ENCODE peak calls at places on chromosomes 4 and X, in nine cellular contexts. K is neural crest cell; T is epithelial cell of esophagus; M is fibroblast of pulmonary artery; X is MM.1S; S is CD8-positive, alpha-beta T cell; R is mucosa of descending colon; Q is body of pancreas; O is H9. Z is an unnamed sample.

GRCh38 chr4:121156822-121157769 is 7.0 kb downstream of the TNIP3 start:
- DNase-seq in M (peak), O (peak), Q (peak), K (peak), R (peak), X (no peak), T (peak), S (no peak), Z (peak)

GRCh38 chr4:109754093-109754857 is 24.4 kb upstream of the PLA2G12A start:
- DNase-seq in Q (no peak), R (no peak), X (no peak), S (no peak), O (no peak), M (no peak), T (no peak), K (no peak), Z (no peak)

GRCh38 chrX:31819455-31819854 is 747.6 kb upstream of the FTHL17 start:
- DNase-seq in K (no peak), T (no peak), X (no peak), O (no peak), Q (no peak), R (no peak), S (no peak), M (no peak), Z (no peak)

GRCh38 chr4:139977838-139978604 is 176.0 kb downstream of the MAML3 start:
- DNase-seq in X (no peak), T (no peak), R (no peak), O (no peak), K (no peak), M (no peak), S (no peak), Q (no peak), Z (no peak)

GRCh38 chrX:17033225-17033624 is 86.8 kb downstream of the REPS2 start:
- DNase-seq in R (no peak), M (no peak), T (no peak), X (no peak), K (no peak), S (no peak), O (no peak), Q (no peak), Z (no peak)

GRCh38 chr4:764405-765169 is 59.0 kb downstream of the PCGF3 start:
- DNase-seq in R (no peak), Q (no peak), K (no peak), M (no peak), S (no peak), O (no peak), T (no peak), X (no peak), Z (no peak)

GRCh38 chr4:108828620-108829019 is 65.8 kb upstream of the ETNPPL start:
- DNase-seq in K (no peak), Q (no peak), X (no peak), M (no peak), R (peak), O (no peak), S (no peak), T (no peak), Z (no peak)

GRCh38 chr4:107619065-107619464 is 101.0 kb downstream of the PAPSS1 start:
- DNase-seq in O (no peak), T (no peak), M (peak), Q (no peak), S (no peak), X (no peak), R (no peak), K (no peak), Z (peak)

GRCh38 chr4:157804986-157805385 is 367.8 kb downstream of the GASK1B start:
- DNase-seq in T (peak), Q (no peak), O (no peak), R (no peak), K (no peak), X (no peak), M (peak), S (no peak), Z (peak)

GRCh38 chr4:159206427-159206871 is 103.6 kb downstream of the RAPGEF2 start:
- DNase-seq in X (peak), T (peak), S (no peak), O (no peak), Q (no peak), M (peak), R (no peak), K (no peak), Z (no peak)

GRCh38 chrX:44778254-44778653 is 65.6 kb upstream of the DUSP21 start:
- DNase-seq in K (no peak), S (no peak), R (no peak), O (no peak), X (no peak), T (no peak), Q (no peak), M (no peak), Z (no peak)

GRCh38 chr4:105272002-105272401 is 125.3 kb downstream of the TET2 start:
- DNase-seq in M (no peak), K (no peak), T (no peak), R (no peak), X (no peak), O (no peak), S (no peak), Q (no peak), Z (no peak)

GRCh38 chr4:25937801-25938200 is 23.8 kb downstream of the SMIM20 start:
- DNase-seq in M (peak), K (no peak), X (peak), R (no peak), T (no peak), S (no peak), Q (no peak), O (no peak), Z (no peak)

GRCh38 chr4:81164623-81165416 is 50.2 kb downstream of the PRKG2 start:
- DNase-seq in K (no peak), O (no peak), T (peak), S (no peak), X (no peak), R (peak), Q (no peak), M (no peak), Z (peak)

GRCh38 chr4:3524349-3524748 is 7.9 kb downstream of the LRPAP1 start:
- DNase-seq in T (no peak), R (no peak), K (no peak), S (no peak), X (no peak), M (no peak), Q (no peak), O (no peak), Z (no peak)

GRCh38 chr4:88043001-88043400 is 35.6 kb downstream of the PKD2 start:
- DNase-seq in X (no peak), M (peak), Q (no peak), S (no peak), K (no peak), O (no peak), T (no peak), R (no peak), Z (no peak)

GRCh38 chrX:41314204-41314603 is 19.8 kb upstream of the DDX3X start:
- DNase-seq in T (no peak), X (peak), K (no peak), S (no peak), O (no peak), M (no peak), R (no peak), Q (no peak), Z (no peak)

GRCh38 chr4:149706942-149707341 is 108.7 kb downstream of the IQCM start:
- DNase-seq in S (no peak), X (no peak), K (no peak), O (no peak), M (peak), Q (no peak), T (peak), R (no peak), Z (no peak)

GRCh38 chr4:3318561-3319021 is 25.8 kb downstream of the RGS12 start:
- DNase-seq in X (no peak), M (no peak), S (no peak), Q (no peak), O (peak), R (no peak), T (no peak), K (no peak), Z (no peak)

GRCh38 chr4:175369087-175369486 is 443.0 kb downstream of the GPM6A start:
- DNase-seq in K (no peak), T (peak), X (no peak), O (no peak), M (peak), R (no peak), Q (no peak), S (no peak), Z (no peak)

GRCh38 chrX:114344756-114345155 is 239.1 kb upstream of the HTR2C start:
- DNase-seq in K (no peak), O (no peak), X (peak), Q (no peak), M (peak), T (peak), R (no peak), S (no peak), Z (peak)

GRCh38 chr4:111362891-111363290 is 740.0 kb upstream of the PITX2 start:
- DNase-seq in M (peak), T (no peak), Q (no peak), S (no peak), X (no peak), R (no peak), O (no peak), K (no peak), Z (peak)

GRCh38 chr4:76732246-76732645 is 165.7 kb downstream of the SOWAHB start:
- DNase-seq in R (no peak), T (no peak), S (no peak), M (no peak), K (no peak), O (no peak), X (no peak), Q (no peak), Z (no peak)

GRCh38 chr4:39441593-39441992 is 17.1 kb downstream of the RPL9 start:
- DNase-seq in O (no peak), T (no peak), K (no peak), S (no peak), M (no peak), R (no peak), Q (no peak), X (no peak), Z (no peak)

GRCh38 chrX:25049347-25049746 is 33.6 kb upstream of the ARX start:
- DNase-seq in T (peak), R (no peak), S (no peak), K (no peak), Q (no peak), O (no peak), M (peak), X (no peak), Z (peak)

GRCh38 chr4:80154547-80154933 is 42.8 kb upstream of the PRDM8 start:
- DNase-seq in Q (no peak), X (no peak), M (no peak), T (no peak), O (no peak), R (no peak), S (no peak), K (no peak), Z (no peak)
- TF ChIP-seq CTCF in Q (no peak), X (no peak), M (no peak), T (no peak), O (no peak), R (no peak), S (no peak), K (no peak), Z (no peak)

DNA sequence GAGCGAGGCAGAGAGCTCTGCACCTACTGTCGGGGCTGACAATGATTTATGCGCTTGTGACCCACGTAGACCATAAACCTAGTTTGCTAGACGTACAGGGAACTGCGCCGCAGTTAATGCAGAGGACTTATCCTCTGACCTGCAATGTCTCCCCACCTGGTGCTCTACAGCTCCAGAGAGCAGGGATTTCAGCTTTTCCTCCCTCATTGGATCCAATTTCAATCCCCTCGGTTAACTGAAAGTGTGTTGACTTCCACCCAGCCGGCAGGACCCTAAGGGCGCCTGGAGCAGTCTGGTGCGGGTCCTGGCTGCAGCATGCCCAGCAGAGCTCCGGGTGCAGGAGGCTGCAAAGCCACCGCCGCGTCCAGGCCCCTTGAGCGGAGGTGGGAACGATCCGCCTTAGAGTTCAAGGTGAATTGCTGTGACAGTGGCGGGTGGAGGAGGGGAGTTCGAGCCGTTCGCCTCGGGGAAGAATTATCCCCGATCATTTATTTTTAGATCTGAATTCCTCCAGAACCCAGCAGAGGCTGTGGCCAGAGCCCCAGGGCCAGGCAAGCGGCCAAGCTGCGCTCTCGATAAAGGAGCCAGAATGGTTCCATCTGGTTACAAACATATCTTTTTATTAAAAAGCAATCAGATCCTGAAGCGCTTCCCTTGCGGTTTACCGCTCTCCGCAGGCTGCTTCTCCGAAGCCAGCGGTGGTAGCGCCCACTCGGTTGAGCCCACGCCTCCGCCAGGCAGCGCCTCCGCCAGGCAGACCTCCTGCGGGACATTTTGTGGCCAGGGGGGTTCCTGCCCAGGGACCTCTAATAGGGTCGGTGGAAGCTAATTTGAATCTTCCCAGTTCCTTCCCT is 66.0 kb downstream of the FBXO8 start:
- DNase-seq in X (no peak), T (no peak), S (no peak), R (no peak), K (no peak), O (no peak), M (peak), Q (peak), Z (no peak)
- TF ChIP-seq CTCF in X (no peak), T (no peak), S (no peak), R (no peak), K (no peak), O (no peak), M (no peak), Q (no peak), Z (no peak)

DNA sequence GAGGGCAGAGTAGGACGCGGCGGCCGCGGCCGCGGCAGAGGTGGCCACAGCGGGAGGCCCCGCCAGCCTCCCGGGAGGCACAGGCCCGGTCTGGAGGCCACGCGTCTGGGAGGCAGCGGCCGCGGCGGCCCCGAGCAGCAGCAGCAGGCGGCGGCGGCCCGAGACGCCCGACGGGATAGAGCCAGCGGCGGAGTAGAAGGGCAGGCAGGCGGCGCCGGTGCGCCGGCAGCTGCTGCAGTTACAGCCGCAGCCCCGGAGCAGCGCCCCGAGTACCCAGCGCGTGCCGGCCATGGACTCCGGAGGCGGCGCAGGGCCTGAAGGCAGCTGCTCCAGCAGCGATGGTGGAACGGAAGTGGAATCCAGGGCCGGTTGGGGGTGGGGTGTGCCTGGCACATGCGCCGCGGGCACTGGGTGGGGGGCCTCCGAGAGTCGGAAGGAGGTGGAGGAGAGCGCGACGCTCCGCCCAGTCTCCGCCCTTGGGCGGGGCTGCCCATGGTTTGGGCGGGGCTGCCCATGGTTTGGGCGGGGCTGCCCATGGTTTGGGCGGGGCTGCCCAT is at the start of gene GRSF1:
- DNase-seq in S (peak), X (peak), O (peak), K (peak), R (peak), Q (peak), T (peak), M (peak), Z (peak)
- TF ChIP-seq CTCF in S (no peak), X (no peak), O (peak), K (no peak), R (no peak), Q (peak), T (no peak), M (no peak), Z (no peak)

DNA sequence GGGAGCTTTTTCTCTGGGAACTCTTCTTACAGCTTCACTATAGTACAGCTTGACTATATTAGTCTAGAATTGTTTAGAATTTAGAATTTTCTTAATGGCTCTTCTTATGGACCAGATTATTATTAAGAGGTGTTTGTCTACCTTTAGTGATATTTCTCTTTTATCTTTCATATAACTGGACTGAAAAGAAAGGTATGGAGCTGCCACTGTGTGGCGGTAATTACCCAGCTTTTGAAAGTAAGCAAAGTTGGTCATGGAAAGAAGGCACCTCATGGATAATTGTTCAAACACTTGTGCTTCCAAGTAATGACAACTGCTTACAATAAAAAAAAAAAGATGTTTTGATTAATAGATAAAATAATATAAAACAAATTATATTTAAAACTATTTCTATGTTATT is 1112.5 kb downstream of the TECRL start:
- DNase-seq in X (no peak), T (peak), O (no peak), K (no peak), S (no peak), R (no peak), M (no peak), Q (no peak), Z (peak)
- TF ChIP-seq CTCF in X (peak), T (peak), O (peak), K (peak), S (no peak), R (no peak), M (no peak), Q (no peak), Z (peak)

GRCh38 chrX:10254746-10255145 is 98.0 kb downstream of the CLCN4 start:
- DNase-seq in O (no peak), S (no peak), M (no peak), K (no peak), R (peak), X (no peak), T (peak), Q (peak), Z (peak)
- TF ChIP-seq CTCF in O (no peak), S (no peak), M (peak), K (no peak), R (no peak), X (no peak), T (peak), Q (peak), Z (peak)

Z was measured in MCF 10A.